ENCODE peak calls at places on chromosome 9, in four cellular contexts. One of them, this sample, is unnamed.

GRCh38 chr9:134399435-134400056 is 73.3 kb downstream of the RXRA start:
- DNase-seq in EL: peak; percentile 26
- DNase-seq in neural crest cell: peak; percentile 28
- DNase-seq in NCI-H2227 treated with DMSO at 0.1 percent for 48 hours: no peak
- DNase-seq in this sample: peak; percentile 40

GRCh38 chr9:78573669-78574068 is 276.7 kb downstream of the PSAT1 start:
- DNase-seq in EL: no peak
- DNase-seq in neural crest cell: no peak
- DNase-seq in NCI-H2227 treated with DMSO at 0.1 percent for 48 hours: no peak
- DNase-seq in this sample: no peak

GRCh38 chr9:133490201-133490681 is 11.3 kb upstream of the SLC2A6 start:
- DNase-seq in EL: no peak
- DNase-seq in neural crest cell: no peak
- DNase-seq in NCI-H2227 treated with DMSO at 0.1 percent for 48 hours: no peak
- DNase-seq in this sample: no peak

GRCh38 chr9:114224247-114224610 is 68.9 kb downstream of the COL27A1 start:
- DNase-seq in EL: peak; percentile 83
- DNase-seq in neural crest cell: no peak
- DNase-seq in NCI-H2227 treated with DMSO at 0.1 percent for 48 hours: no peak
- DNase-seq in this sample: peak; percentile 92

GRCh38 chr9:68998344-68998743 is 15.6 kb downstream of the PRKACG start:
- DNase-seq in EL: no peak
- DNase-seq in neural crest cell: no peak
- DNase-seq in NCI-H2227 treated with DMSO at 0.1 percent for 48 hours: no peak
- DNase-seq in this sample: no peak

GRCh38 chr9:107684224-107684623 is 194.7 kb upstream of the KLF4 start:
- DNase-seq in EL: no peak
- DNase-seq in neural crest cell: no peak
- DNase-seq in NCI-H2227 treated with DMSO at 0.1 percent for 48 hours: no peak
- DNase-seq in this sample: peak; percentile 18

GRCh38 chr9:121285835-121286687 is 18.1 kb downstream of the GSN start:
- DNase-seq in EL: peak; percentile 83
- DNase-seq in neural crest cell: no peak
- DNase-seq in NCI-H2227 treated with DMSO at 0.1 percent for 48 hours: no peak
- DNase-seq in this sample: peak; percentile 92

GRCh38 chr9:86700601-86701000 is 246.7 kb downstream of the GAS1 start:
- DNase-seq in EL: no peak
- DNase-seq in neural crest cell: no peak
- DNase-seq in NCI-H2227 treated with DMSO at 0.1 percent for 48 hours: no peak
- DNase-seq in this sample: peak; percentile 23

GRCh38 chr9:3277200-3277599 is 248.6 kb downstream of the RFX3 start:
- DNase-seq in EL: no peak
- DNase-seq in neural crest cell: no peak
- DNase-seq in NCI-H2227 treated with DMSO at 0.1 percent for 48 hours: no peak
- DNase-seq in this sample: no peak

GRCh38 chr9:16207161-16207560 is 654.3 kb downstream of the CCDC171 start:
- DNase-seq in EL: peak; percentile 33
- DNase-seq in neural crest cell: peak; percentile 39
- DNase-seq in NCI-H2227 treated with DMSO at 0.1 percent for 48 hours: peak; percentile 78
- DNase-seq in this sample: peak; percentile 71

GRCh38 chr9:99054581-99054980 is 50.3 kb upstream of the TGFBR1 start:
- DNase-seq in EL: peak; percentile 70
- DNase-seq in neural crest cell: no peak
- DNase-seq in NCI-H2227 treated with DMSO at 0.1 percent for 48 hours: no peak
- DNase-seq in this sample: peak; percentile 80

GRCh38 chr9:83920469-83920941 is 727 bp downstream of the KIF27 start:
- DNase-seq in EL: peak; percentile 43
- DNase-seq in neural crest cell: no peak
- DNase-seq in NCI-H2227 treated with DMSO at 0.1 percent for 48 hours: peak; percentile 16
- DNase-seq in this sample: no peak

GRCh38 chr9:77820293-77820954 is 172.3 kb upstream of the GNA14 start:
- DNase-seq in EL: peak; percentile 85
- DNase-seq in neural crest cell: no peak
- DNase-seq in NCI-H2227 treated with DMSO at 0.1 percent for 48 hours: no peak
- DNase-seq in this sample: peak; percentile 87

GRCh38 chr9:89613912-89614311 is 9.1 kb downstream of the GADD45G start:
- DNase-seq in EL: no peak
- DNase-seq in neural crest cell: no peak
- DNase-seq in NCI-H2227 treated with DMSO at 0.1 percent for 48 hours: no peak
- DNase-seq in this sample: no peak

GRCh38 chr9:104858271-104858670 is 69.7 kb downstream of the ABCA1 start:
- DNase-seq in EL: peak; percentile 71
- DNase-seq in neural crest cell: no peak
- DNase-seq in NCI-H2227 treated with DMSO at 0.1 percent for 48 hours: no peak
- DNase-seq in this sample: peak; percentile 93

GRCh38 chr9:129774791-129775149 is 21.9 kb upstream of the PTGES start:
- DNase-seq in EL: no peak
- DNase-seq in neural crest cell: no peak
- DNase-seq in NCI-H2227 treated with DMSO at 0.1 percent for 48 hours: no peak
- DNase-seq in this sample: no peak

GRCh38 chr9:95820076-95820475 is 55.4 kb upstream of the ERCC6L2 start:
- DNase-seq in EL: no peak
- DNase-seq in neural crest cell: no peak
- DNase-seq in NCI-H2227 treated with DMSO at 0.1 percent for 48 hours: no peak
- DNase-seq in this sample: peak; percentile 38

GRCh38 chr9:120890415-120891254 is 13.6 kb upstream of the PHF19 start:
- DNase-seq in EL: no peak
- DNase-seq in neural crest cell: no peak
- DNase-seq in NCI-H2227 treated with DMSO at 0.1 percent for 48 hours: no peak
- DNase-seq in this sample: peak; percentile 30

GRCh38 chr9:107948601-107949000 is 459.0 kb upstream of the KLF4 start:
- DNase-seq in EL: peak; percentile 41
- DNase-seq in neural crest cell: no peak
- DNase-seq in NCI-H2227 treated with DMSO at 0.1 percent for 48 hours: no peak
- DNase-seq in this sample: peak; percentile 30

GRCh38 chr9:81266086-81266485 is 423.3 kb downstream of the TLE1 start:
- DNase-seq in EL: peak; percentile 4
- DNase-seq in neural crest cell: no peak
- DNase-seq in NCI-H2227 treated with DMSO at 0.1 percent for 48 hours: no peak
- DNase-seq in this sample: no peak

GRCh38 chr9:93062364-93062763 is 3.9 kb downstream of the SUSD3 start:
- DNase-seq in EL: no peak
- DNase-seq in neural crest cell: no peak
- DNase-seq in NCI-H2227 treated with DMSO at 0.1 percent for 48 hours: no peak
- DNase-seq in this sample: no peak

GRCh38 chr9:136047775-136048559 is 47.1 kb downstream of the NACC2 start:
- DNase-seq in EL: no peak
- DNase-seq in neural crest cell: no peak
- DNase-seq in NCI-H2227 treated with DMSO at 0.1 percent for 48 hours: no peak
- DNase-seq in this sample: no peak

GRCh38 chr9:99680191-99680590 is 141.5 kb upstream of the NR4A3 start:
- DNase-seq in EL: peak; percentile 49
- DNase-seq in neural crest cell: no peak
- DNase-seq in NCI-H2227 treated with DMSO at 0.1 percent for 48 hours: no peak
- DNase-seq in this sample: peak; percentile 75

GRCh38 chr9:109812818-109813281 is 32.9 kb downstream of the PALM2AKAP2 start:
- DNase-seq in EL: no peak
- DNase-seq in neural crest cell: no peak
- DNase-seq in NCI-H2227 treated with DMSO at 0.1 percent for 48 hours: no peak
- DNase-seq in this sample: peak; percentile 24

GRCh38 chr9:76576344-76576743 is 117.4 kb downstream of the GCNT1 start:
- DNase-seq in EL: peak; percentile 77
- DNase-seq in neural crest cell: no peak
- DNase-seq in NCI-H2227 treated with DMSO at 0.1 percent for 48 hours: no peak
- DNase-seq in this sample: peak; percentile 78

GRCh38 chr9:68685770-68686169 is 19.3 kb upstream of the PIP5K1B start:
- DNase-seq in EL: peak; percentile 13
- DNase-seq in neural crest cell: no peak
- DNase-seq in NCI-H2227 treated with DMSO at 0.1 percent for 48 hours: no peak
- DNase-seq in this sample: no peak

GRCh38 chr9:71681708-71682268 is 86.5 kb downstream of the CEMIP2 start:
- DNase-seq in EL: peak; percentile 82
- DNase-seq in neural crest cell: no peak
- DNase-seq in NCI-H2227 treated with DMSO at 0.1 percent for 48 hours: peak; percentile 14
- DNase-seq in this sample: peak; percentile 85

GRCh38 chr9:124831642-124832364 is 21.5 kb upstream of the WDR38 start:
- DNase-seq in EL: no peak
- DNase-seq in neural crest cell: no peak
- DNase-seq in NCI-H2227 treated with DMSO at 0.1 percent for 48 hours: no peak
- DNase-seq in this sample: no peak

GRCh38 chr9:114861922-114862605 is 56.2 kb upstream of the TNFSF15 start:
- DNase-seq in EL: no peak
- DNase-seq in neural crest cell: no peak
- DNase-seq in NCI-H2227 treated with DMSO at 0.1 percent for 48 hours: no peak
- DNase-seq in this sample: no peak

GRCh38 chr9:7533376-7534090 is 266.0 kb downstream of the DMAC1 start:
- DNase-seq in EL: no peak
- DNase-seq in neural crest cell: no peak
- DNase-seq in NCI-H2227 treated with DMSO at 0.1 percent for 48 hours: no peak
- DNase-seq in this sample: no peak

GRCh38 chr9:1025131-1025530 is 25.0 kb upstream of the DMRT2 start:
- DNase-seq in EL: no peak
- DNase-seq in neural crest cell: no peak
- DNase-seq in NCI-H2227 treated with DMSO at 0.1 percent for 48 hours: no peak
- DNase-seq in this sample: no peak

GRCh38 chr9:131668439-131669233 is 71.2 kb downstream of the RAPGEF1 start:
- DNase-seq in EL: peak; percentile 75
- DNase-seq in neural crest cell: no peak
- DNase-seq in NCI-H2227 treated with DMSO at 0.1 percent for 48 hours: no peak
- DNase-seq in this sample: peak; percentile 83

GRCh38 chr9:114691046-114691955 is 9.3 kb upstream of the TEX48 start:
- DNase-seq in EL: peak; percentile 95
- DNase-seq in neural crest cell: no peak
- DNase-seq in NCI-H2227 treated with DMSO at 0.1 percent for 48 hours: no peak
- DNase-seq in this sample: peak; percentile 95